ENCODE peak calls at places on chromosomes 11 and 22, in nine cellular contexts. G is stomach, V is A549, I is ovary, N is suprapubic skin, R is transverse colon, D is upper lobe of left lung, Y is tibial nerve, U is HepG2. B is an unnamed sample.

GRCh38 chr22:42939451-42939881 is 75.5 kb downstream of the PACSIN2 start:
- DNase-seq in G (no peak), Y (no peak), R (peak), D (no peak), V (no peak), U (no peak), I (no peak), N (no peak), B (no peak)

GRCh38 chr11:120399312-120399711 is 63.1 kb downstream of the ARHGEF12 start:
- DNase-seq in U (no peak), G (no peak), I (no peak), R (no peak), N (no peak), Y (no peak), D (no peak), V (no peak), B (no peak)

GRCh38 chr11:26626346-26626745 is 54.3 kb upstream of the MUC15 start:
- DNase-seq in Y (no peak), U (no peak), N (no peak), V (no peak), R (no peak), G (no peak), I (no peak), D (no peak), B (no peak)

GRCh38 chr11:17550455-17551346 is 3.6 kb downstream of the OTOG start:
- DNase-seq in N (no peak), U (no peak), D (no peak), V (no peak), G (no peak), R (no peak), I (no peak), Y (no peak), B (no peak)

GRCh38 chr11:44363116-44363515 is 53.2 kb upstream of the ALX4 start:
- DNase-seq in R (no peak), G (no peak), D (no peak), I (no peak), Y (no peak), V (no peak), N (no peak), U (no peak), B (no peak)

GRCh38 chr22:18935889-18936529 is at the start of gene PRODH:
- DNase-seq in Y (no peak), G (no peak), U (no peak), I (no peak), R (no peak), V (no peak), N (no peak), D (no peak), B (no peak)

GRCh38 chr11:133506023-133506422 is 26.3 kb downstream of the OPCML start:
- DNase-seq in I (no peak), N (no peak), U (no peak), R (no peak), V (no peak), D (no peak), G (no peak), Y (no peak), B (no peak)

GRCh38 chr11:17014321-17014773 is at the start of gene PLEKHA7:
- DNase-seq in R (peak), N (no peak), I (no peak), U (peak), V (peak), Y (no peak), D (no peak), G (peak), B (peak)

GRCh38 chr22:48736593-48737460 is 1090.8 kb downstream of the BRD1 start:
- DNase-seq in U (no peak), Y (no peak), I (no peak), D (peak), R (no peak), V (no peak), G (no peak), N (no peak), B (no peak)

GRCh38 chr22:19679476-19680099 is 34.7 kb upstream of the SEPTIN5 start:
- DNase-seq in G (peak), R (peak), D (peak), U (no peak), V (peak), Y (no peak), I (peak), N (peak), B (peak)

GRCh38 chr22:39433476-39434242 is 23.2 kb upstream of the MGAT3 start:
- DNase-seq in R (no peak), N (no peak), I (no peak), Y (no peak), D (no peak), G (no peak), V (no peak), U (no peak), B (no peak)

GRCh38 chr11:123653997-123654565 is 343 bp downstream of the SCN3B start:
- DNase-seq in R (peak), G (peak), I (peak), V (peak), N (no peak), U (no peak), Y (no peak), D (peak), B (peak)

GRCh38 chr22:41350087-41350486 is 31.7 kb upstream of the TEF start:
- DNase-seq in N (no peak), Y (no peak), D (no peak), I (no peak), V (no peak), R (peak), U (no peak), G (no peak), B (no peak)

GRCh38 chr22:46078241-46079092 is 71.9 kb upstream of the PPARA start:
- DNase-seq in I (peak), N (peak), Y (peak), U (no peak), G (peak), D (peak), R (peak), V (no peak), B (peak)

GRCh38 chr11:107623183-107623582 is 32.2 kb downstream of the ELMOD1 start:
- DNase-seq in Y (no peak), I (no peak), D (no peak), G (no peak), V (no peak), U (no peak), R (no peak), N (no peak), B (no peak)

GRCh38 chr22:30298005-30298701 is 8.8 kb upstream of the CASTOR1 start:
- DNase-seq in R (peak), N (no peak), Y (no peak), G (peak), U (no peak), D (no peak), I (no peak), V (no peak), B (no peak)

GRCh38 chr11:22432331-22433065 is 94.3 kb downstream of the SLC17A6 start:
- DNase-seq in V (no peak), D (peak), I (peak), U (no peak), N (peak), Y (peak), R (no peak), G (no peak), B (no peak)

GRCh38 chr11:46339816-46340215 is 7.4 kb upstream of the DGKZ start:
- DNase-seq in N (no peak), U (no peak), G (no peak), R (no peak), D (no peak), I (no peak), V (no peak), Y (no peak), B (no peak)

GRCh38 chr11:33742249-33742851 is 6.1 kb upstream of the CD59 start:
- DNase-seq in G (no peak), D (no peak), V (no peak), N (no peak), R (no peak), I (no peak), U (no peak), Y (no peak), B (no peak)

GRCh38 chr11:87473174-87473573 is 435.4 kb downstream of the TMEM135 start:
- DNase-seq in Y (no peak), I (no peak), U (no peak), V (no peak), R (no peak), D (no peak), N (no peak), G (no peak), B (no peak)

GRCh38 chr11:116062526-116063171 is 558.4 kb upstream of the CADM1 start:
- DNase-seq in V (no peak), G (no peak), Y (no peak), N (no peak), R (no peak), I (no peak), D (no peak), U (no peak), B (no peak)

GRCh38 chr11:86811637-86812321 is 11.4 kb downstream of the PRSS23 start:
- DNase-seq in G (peak), V (peak), I (no peak), U (no peak), D (no peak), N (no peak), R (no peak), Y (no peak), B (no peak)

GRCh38 chr11:1204381-1205101 is 18.3 kb upstream of the MUC5B start:
- DNase-seq in Y (peak), U (no peak), G (no peak), V (no peak), I (no peak), R (no peak), N (peak), D (peak), B (peak)

GRCh38 chr11:1206391-1207271 is 16.2 kb upstream of the MUC5B start:
- DNase-seq in N (peak), R (no peak), Y (peak), D (peak), V (no peak), G (no peak), I (no peak), U (no peak), B (peak)

GRCh38 chr11:1203505-1204271 is 19.2 kb upstream of the MUC5B start:
- DNase-seq in D (peak), V (no peak), I (no peak), R (peak), N (peak), Y (peak), U (no peak), G (peak), B (peak)

GRCh38 chr11:1205987-1206331 is 16.9 kb upstream of the MUC5B start:
- DNase-seq in Y (peak), G (no peak), R (no peak), D (peak), I (no peak), N (peak), U (no peak), V (no peak), B (no peak)

GRCh38 chr11:1205121-1205986 is 17.5 kb upstream of the MUC5B start:
- DNase-seq in D (peak), G (no peak), U (no peak), N (peak), R (peak), I (no peak), V (no peak), Y (peak), B (peak)
- TF ChIP-seq EP300 in D (no peak), G (no peak), U (no peak), N (no peak), R (no peak), I (no peak), V (no peak), Y (no peak), B (no peak)

GRCh38 chr11:114154271-114155047 is 94.9 kb downstream of the ZBTB16 start:
- DNase-seq in Y (peak), V (no peak), N (no peak), R (no peak), I (peak), U (peak), G (no peak), D (no peak), B (peak)
- TF ChIP-seq POLR2A in Y (peak), V (no peak), N (no peak), R (no peak), I (peak), U (no peak), G (no peak), D (no peak), B (no peak)

DNA sequence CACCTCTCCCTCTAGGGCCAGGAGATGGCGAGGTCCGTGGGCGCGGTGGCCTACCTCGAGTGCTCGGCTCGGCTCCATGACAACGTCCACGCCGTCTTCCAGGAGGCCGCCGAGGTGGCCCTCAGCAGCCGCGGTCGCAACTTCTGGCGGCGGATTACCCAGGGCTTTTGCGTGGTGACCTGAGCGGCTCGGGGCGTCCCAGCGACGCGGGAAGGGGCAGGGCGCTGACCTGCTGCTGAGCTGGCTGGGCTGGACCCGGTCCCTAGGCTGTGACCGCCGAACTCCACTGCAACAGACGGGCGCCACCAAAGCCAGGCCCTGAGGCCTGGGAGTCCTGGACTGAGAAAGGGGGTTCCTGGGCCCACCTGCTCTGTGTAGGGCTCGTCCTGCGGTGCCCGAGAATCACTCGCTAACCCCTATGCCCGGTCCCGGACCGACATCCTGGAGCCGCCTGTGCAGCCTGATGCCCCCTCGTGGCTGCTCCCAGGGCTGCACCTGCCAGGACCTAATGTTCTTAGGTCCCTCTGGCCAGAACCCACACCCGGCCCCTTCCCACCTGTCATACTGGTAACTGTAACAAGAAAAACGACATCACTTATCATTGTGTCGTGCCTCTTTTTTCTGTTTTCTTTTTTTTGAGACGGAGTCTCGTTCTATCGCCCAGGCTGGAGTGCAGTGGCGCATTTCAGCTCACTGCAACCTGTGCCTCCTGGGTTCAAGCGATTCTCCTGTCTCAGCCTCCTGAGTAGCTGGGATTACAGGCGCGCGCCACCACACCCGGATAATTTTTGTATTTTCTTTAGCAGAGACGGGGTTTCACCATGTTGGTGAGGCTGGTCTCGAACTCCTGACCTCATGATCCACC is 15.0 kb downstream of the RHOD start:
- DNase-seq in R (peak), I (no peak), Y (peak), G (peak), U (peak), D (peak), V (peak), N (no peak), B (peak)
- TF ChIP-seq EP300 in R (no peak), I (no peak), Y (no peak), G (no peak), U (no peak), D (no peak), V (no peak), N (no peak), B (no peak)

DNA sequence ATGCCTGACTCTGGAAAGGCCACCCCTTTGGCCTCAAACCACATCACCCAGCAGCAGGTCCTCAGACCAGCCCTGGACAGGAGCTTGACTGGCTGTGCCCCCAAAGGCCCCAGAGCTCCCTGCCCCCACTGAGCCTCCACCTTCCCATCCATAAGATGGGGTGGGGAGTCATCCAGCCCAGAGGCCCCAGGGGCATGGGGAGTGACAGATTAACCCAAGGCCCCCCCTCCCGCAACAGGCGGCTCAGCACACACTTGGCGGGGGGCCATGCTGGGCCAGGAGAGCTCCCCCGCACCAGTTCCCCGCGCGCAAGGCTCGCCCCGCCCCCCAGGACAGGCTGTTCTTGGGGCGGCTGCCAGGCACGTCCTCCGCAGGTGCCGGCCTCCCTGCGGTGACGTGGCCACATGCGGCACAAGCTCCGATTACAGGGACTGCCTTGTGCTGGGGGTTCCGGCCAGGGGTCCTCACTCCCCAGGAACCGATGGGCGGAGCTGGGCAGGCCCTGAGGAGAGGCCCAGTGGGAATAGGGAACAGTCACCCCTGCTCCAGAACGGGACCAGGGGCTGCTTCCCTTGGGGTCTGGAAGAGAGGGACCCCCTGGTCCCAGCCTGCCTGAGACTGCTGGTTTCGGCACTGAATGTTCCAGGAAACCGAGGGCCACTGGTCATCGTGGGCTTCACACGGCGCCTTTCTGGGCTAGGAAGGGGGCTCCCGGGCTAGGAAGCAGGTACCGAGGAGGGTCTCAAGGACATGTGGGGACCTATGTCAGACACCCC is 5.1 kb upstream of the CDKN1C start:
- DNase-seq in R (peak), D (peak), U (no peak), Y (peak), V (no peak), I (peak), N (no peak), G (peak), B (peak)
- TF ChIP-seq POLR2A in R (no peak), D (no peak), U (no peak), Y (no peak), V (no peak), I (peak), N (no peak), G (no peak), B (no peak)

GRCh38 chr11:118095493-118095892 is 8.7 kb upstream of the SMIM35 start:
- DNase-seq in I (no peak), V (no peak), N (no peak), G (no peak), R (no peak), U (no peak), Y (no peak), D (no peak), B (no peak)
- TF ChIP-seq EP300 in I (no peak), V (no peak), N (no peak), G (no peak), R (no peak), U (no peak), Y (no peak), D (no peak), B (no peak)

GRCh38 chr11:75582461-75582934 is 20.4 kb downstream of the SERPINH1 start:
- DNase-seq in I (no peak), U (no peak), G (no peak), D (no peak), Y (no peak), R (no peak), V (no peak), N (no peak), B (no peak)

GRCh38 chr11:75579841-75580240 is 17.8 kb downstream of the SERPINH1 start:
- DNase-seq in V (no peak), R (no peak), Y (no peak), U (no peak), G (no peak), N (no peak), I (no peak), D (no peak), B (no peak)

GRCh38 chr11:75585271-75585670 is 23.2 kb downstream of the SERPINH1 start:
- DNase-seq in U (no peak), I (no peak), Y (no peak), D (no peak), G (no peak), N (no peak), R (no peak), V (no peak), B (no peak)

GRCh38 chr11:75583710-75584658 is 21.9 kb downstream of the SERPINH1 start:
- DNase-seq in R (peak), D (peak), G (peak), Y (peak), N (no peak), U (no peak), V (no peak), I (peak), B (peak)

DNA sequence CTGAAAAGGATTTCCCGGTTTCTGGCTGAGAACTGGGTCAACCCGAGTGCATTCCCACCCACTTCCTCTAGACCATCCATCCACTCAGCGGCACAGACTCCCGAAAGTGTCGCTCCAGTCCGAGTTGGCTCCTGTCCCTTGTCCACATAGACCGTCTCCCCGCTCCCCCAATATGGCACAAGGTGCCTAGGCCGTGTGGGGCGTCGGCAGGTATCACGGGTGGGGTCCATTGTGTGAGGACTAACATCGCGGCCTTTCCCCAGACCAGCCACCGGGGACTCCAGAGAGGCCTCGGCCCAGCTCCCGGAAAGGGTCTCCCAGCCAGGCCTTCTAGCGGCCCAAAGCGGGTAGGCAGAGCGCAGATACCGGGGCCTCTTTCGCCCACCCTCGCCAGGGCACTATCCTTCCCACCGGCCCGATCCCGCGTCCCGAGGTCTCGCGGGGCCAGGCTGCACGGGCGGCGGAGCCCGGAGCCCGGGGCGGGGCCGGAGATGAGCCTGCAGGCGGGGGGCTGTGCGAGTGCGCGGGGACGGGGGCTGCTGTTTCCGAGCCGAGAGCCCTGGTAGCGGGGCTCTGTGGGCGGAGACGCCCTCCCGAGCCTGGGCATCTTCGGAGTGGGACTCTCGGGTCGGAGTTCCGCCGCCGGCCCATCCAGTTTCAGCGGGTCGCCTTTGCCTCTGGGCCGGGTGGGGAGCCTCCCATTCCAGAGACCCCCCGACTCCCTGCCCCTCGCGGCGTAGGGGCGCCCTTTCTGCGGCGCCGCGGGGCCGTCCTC is 21.1 kb downstream of the SERPINH1 start:
- DNase-seq in G (peak), N (peak), V (peak), U (no peak), Y (peak), I (peak), D (peak), R (peak), B (peak)
- TF ChIP-seq POLR2A in G (no peak), N (peak), V (peak), U (no peak), Y (peak), I (peak), D (peak), R (no peak), B (no peak)

B was measured in sigmoid colon.